ENCODE peak calls at places on chromosomes 1 and 21, in seven cellular contexts. A is Right ventricle myocardium superior, T is DND-41, K is hypothalamus, C is memory B cell, Z is GM13977, F is RPMI7951. P is an unnamed sample.

GRCh38 chr1:205775717-205776056 is 405 bp upstream of the RAB29 start:
- DNase-seq in A (no peak), T (no peak), K (no peak), C (no peak), Z (no peak), F (peak; percentile 35), P (no peak)

GRCh38 chr21:35508389-35508888 is 459.3 kb upstream of the RUNX1 start:
- DNase-seq in A (peak; percentile 77), T (peak; percentile 49), K (no peak), C (no peak), Z (no peak), F (peak; percentile 93), P (no peak)

GRCh38 chr1:1199141-1199960 is 7.0 kb downstream of the TNFRSF18 start:
- DNase-seq in A (no peak), T (no peak), K (no peak), C (no peak), Z (no peak), F (no peak), P (no peak)

GRCh38 chr1:27031235-27032118 is 18.8 kb upstream of the TENT5B start:
- DNase-seq in A (peak; percentile 88), T (no peak), K (peak; percentile 72), C (no peak), Z (no peak), F (peak; percentile 83), P (no peak)

GRCh38 chr1:11407301-11407994 is 71.5 kb upstream of the DISP3 start:
- DNase-seq in A (no peak), T (peak; percentile 81), K (no peak), C (no peak), Z (peak; percentile 33), F (peak; percentile 26), P (peak; percentile 99)

GRCh38 chr1:9714257-9714718 is 62.8 kb downstream of the PIK3CD start:
- DNase-seq in A (no peak), T (no peak), K (no peak), C (peak; percentile 68), Z (no peak), F (no peak), P (no peak)

GRCh38 chr1:47409311-47410085 is 6.6 kb upstream of the FOXE3 start:
- DNase-seq in A (no peak), T (no peak), K (no peak), C (no peak), Z (no peak), F (peak; percentile 77), P (no peak)

GRCh38 chr1:192810253-192810880 is 1.5 kb downstream of the RGS2 start:
- DNase-seq in A (no peak), T (no peak), K (no peak), C (peak; percentile 41), Z (peak; percentile 28), F (peak; percentile 15), P (no peak)

GRCh38 chr21:33158654-33159053 is 71.1 kb upstream of the IFNAR2 start:
- DNase-seq in A (no peak), T (no peak), K (no peak), C (no peak), Z (no peak), F (no peak), P (no peak)

GRCh38 chr1:175206687-175207086 is 14.1 kb upstream of the KIAA0040 start:
- DNase-seq in A (no peak), T (no peak), K (no peak), C (no peak), Z (no peak), F (no peak), P (no peak)

GRCh38 chr1:111989531-111990025 is at the start of gene KCND3:
- DNase-seq in A (peak; percentile 60), T (no peak), K (peak; percentile 58), C (peak; percentile 8), Z (peak; percentile 58), F (peak; percentile 7), P (no peak)

GRCh38 chr1:63951076-63951946 is 177.5 kb downstream of the ROR1 start:
- DNase-seq in A (no peak), T (no peak), K (no peak), C (no peak), Z (no peak), F (no peak), P (no peak)

GRCh38 chr1:27332536-27333281 is 9.1 kb upstream of the SYTL1 start:
- DNase-seq in A (peak; percentile 71), T (peak; percentile 43), K (peak; percentile 21), C (peak; percentile 59), Z (peak; percentile 80), F (no peak), P (no peak)

P was measured in Jurkat, Clone E6-1.